ENCODE peak calls at places on chromosome 4, in four cellular contexts. One of them, this sample, is unnamed.

GRCh38 chr4:54496412-54496811 is 161.3 kb upstream of the KIT start:
- DNase-seq in heart right ventricle: no peak
- DNase-seq in amniotic epithelial cell: no peak
- DNase-seq in CD8-positive, alpha-beta T cell: no peak
- DNase-seq in this sample: no peak

GRCh38 chr4:105140684-105141490 is 5.8 kb upstream of the TET2 start:
- DNase-seq in amniotic epithelial cell: peak
- DNase-seq in CD8-positive, alpha-beta T cell: no peak
- DNase-seq in heart right ventricle: peak
- DNase-seq in this sample: peak

GRCh38 chr4:182190306-182190705 is 52.9 kb upstream of the TENM3 start:
- DNase-seq in amniotic epithelial cell: peak
- DNase-seq in heart right ventricle: no peak
- DNase-seq in CD8-positive, alpha-beta T cell: no peak
- DNase-seq in this sample: no peak

GRCh38 chr4:24228692-24229091 is 338.8 kb upstream of the PPARGC1A start:
- DNase-seq in heart right ventricle: no peak
- DNase-seq in amniotic epithelial cell: no peak
- DNase-seq in CD8-positive, alpha-beta T cell: no peak
- DNase-seq in this sample: no peak

GRCh38 chr4:91113130-91113706 is 986.0 kb downstream of the CCSER1 start:
- DNase-seq in amniotic epithelial cell: peak
- DNase-seq in CD8-positive, alpha-beta T cell: no peak
- DNase-seq in heart right ventricle: no peak
- DNase-seq in this sample: peak

GRCh38 chr4:39446842-39447573 is 11.7 kb downstream of the RPL9 start:
- DNase-seq in heart right ventricle: peak
- DNase-seq in amniotic epithelial cell: peak
- DNase-seq in CD8-positive, alpha-beta T cell: peak
- DNase-seq in this sample: peak

GRCh38 chr4:141759796-141760425 is 123.5 kb downstream of the IL15 start:
- DNase-seq in CD8-positive, alpha-beta T cell: no peak
- DNase-seq in amniotic epithelial cell: peak
- DNase-seq in heart right ventricle: no peak
- DNase-seq in this sample: no peak

GRCh38 chr4:111198426-111198825 is 575.5 kb upstream of the PITX2 start:
- DNase-seq in heart right ventricle: no peak
- DNase-seq in amniotic epithelial cell: no peak
- DNase-seq in CD8-positive, alpha-beta T cell: no peak
- DNase-seq in this sample: no peak

GRCh38 chr4:106021737-106022410 is 126.6 kb downstream of the NPNT start:
- DNase-seq in heart right ventricle: peak
- DNase-seq in CD8-positive, alpha-beta T cell: no peak
- DNase-seq in amniotic epithelial cell: peak
- DNase-seq in this sample: no peak

GRCh38 chr4:85807247-85807915 is 332.4 kb downstream of the ARHGAP24 start:
- DNase-seq in amniotic epithelial cell: no peak
- DNase-seq in CD8-positive, alpha-beta T cell: no peak
- DNase-seq in heart right ventricle: peak
- DNase-seq in this sample: peak

GRCh38 chr4:80619070-80619674 is 283.6 kb downstream of the CFAP299 start:
- DNase-seq in amniotic epithelial cell: peak
- DNase-seq in heart right ventricle: no peak
- DNase-seq in CD8-positive, alpha-beta T cell: no peak
- DNase-seq in this sample: no peak

GRCh38 chr4:1901127-1901526 is 29.9 kb downstream of the NSD2 start:
- DNase-seq in amniotic epithelial cell: no peak
- DNase-seq in CD8-positive, alpha-beta T cell: no peak
- DNase-seq in heart right ventricle: no peak
- DNase-seq in this sample: no peak

GRCh38 chr4:102629686-102630085 is 128.5 kb downstream of the NFKB1 start:
- DNase-seq in amniotic epithelial cell: no peak
- DNase-seq in CD8-positive, alpha-beta T cell: no peak
- DNase-seq in heart right ventricle: no peak
- DNase-seq in this sample: no peak

GRCh38 chr4:40990202-40990898 is 224.0 kb downstream of the APBB2 start:
- DNase-seq in heart right ventricle: no peak
- DNase-seq in CD8-positive, alpha-beta T cell: no peak
- DNase-seq in amniotic epithelial cell: peak
- DNase-seq in this sample: peak

GRCh38 chr4:148112231-148112982 is 329.8 kb downstream of the NR3C2 start:
- DNase-seq in heart right ventricle: no peak
- DNase-seq in CD8-positive, alpha-beta T cell: no peak
- DNase-seq in amniotic epithelial cell: peak
- DNase-seq in this sample: peak

GRCh38 chr4:149145803-149146202 is 669.8 kb downstream of the IQCM start:
- DNase-seq in CD8-positive, alpha-beta T cell: no peak
- DNase-seq in heart right ventricle: no peak
- DNase-seq in amniotic epithelial cell: peak
- DNase-seq in this sample: peak

GRCh38 chr4:71941001-71941400 is 90.8 kb upstream of the NPFFR2 start:
- DNase-seq in amniotic epithelial cell: peak
- DNase-seq in CD8-positive, alpha-beta T cell: no peak
- DNase-seq in heart right ventricle: no peak
- DNase-seq in this sample: peak

GRCh38 chr4:175833574-175834350 is 21.7 kb upstream of the GPM6A start:
- DNase-seq in CD8-positive, alpha-beta T cell: no peak
- DNase-seq in amniotic epithelial cell: no peak
- DNase-seq in heart right ventricle: no peak
- DNase-seq in this sample: no peak

GRCh38 chr4:15953625-15954024 is 9.3 kb downstream of the FGFBP2 start:
- DNase-seq in CD8-positive, alpha-beta T cell: no peak
- DNase-seq in heart right ventricle: no peak
- DNase-seq in amniotic epithelial cell: no peak
- DNase-seq in this sample: no peak

GRCh38 chr4:85993641-85994040 is 366.2 kb downstream of the MAPK10 start:
- DNase-seq in amniotic epithelial cell: no peak
- DNase-seq in CD8-positive, alpha-beta T cell: no peak
- DNase-seq in heart right ventricle: no peak
- DNase-seq in this sample: no peak

GRCh38 chr4:36420111-36420679 is 138.8 kb downstream of the DTHD1 start:
- DNase-seq in heart right ventricle: no peak
- DNase-seq in CD8-positive, alpha-beta T cell: no peak
- DNase-seq in amniotic epithelial cell: no peak
- DNase-seq in this sample: no peak

GRCh38 chr4:118955515-118955914 is 66.9 kb downstream of the SYNPO2 start:
- DNase-seq in CD8-positive, alpha-beta T cell: no peak
- DNase-seq in amniotic epithelial cell: peak
- DNase-seq in heart right ventricle: no peak
- DNase-seq in this sample: peak

GRCh38 chr4:119025916-119026661 is 109.5 kb upstream of the MYOZ2 start:
- DNase-seq in heart right ventricle: peak
- DNase-seq in CD8-positive, alpha-beta T cell: no peak
- DNase-seq in amniotic epithelial cell: peak
- DNase-seq in this sample: peak

GRCh38 chr4:5890063-5890727 is 2.7 kb downstream of the CRMP1 start:
- DNase-seq in heart right ventricle: peak
- DNase-seq in amniotic epithelial cell: no peak
- DNase-seq in CD8-positive, alpha-beta T cell: no peak
- DNase-seq in this sample: no peak

GRCh38 chr4:41297832-41298231 is 41.1 kb downstream of the UCHL1 start:
- DNase-seq in amniotic epithelial cell: peak
- DNase-seq in heart right ventricle: no peak
- DNase-seq in CD8-positive, alpha-beta T cell: no peak
- DNase-seq in this sample: peak

This sample was measured in fibroblast of villous mesenchyme.